ENCODE peak calls at places on chromosome 20, in four cellular contexts. W is SK-N-SH, L is K562, U is H1. X is an unnamed sample.
A peak's percentile ranks its signal among the peaks of the same experiment; 100 is the strongest.

GRCh38 chr20:50982372-50982771 is 23.8 kb downstream of the MOCS3 start:
- DNase-seq in W (no peak), L (no peak), U (no peak), X (no peak)

GRCh38 chr20:64080013-64080812 is at the start of gene OPRL1:
- DNase-seq in W (no peak), L (no peak), U (peak; percentile 74), X (no peak)

GRCh38 chr20:24648481-24648880 is 179.1 kb downstream of the SYNDIG1 start:
- DNase-seq in W (no peak), L (no peak), U (no peak), X (no peak)

GRCh38 chr20:63137851-63138415 is 78.0 kb downstream of the YTHDF1 start:
- DNase-seq in W (no peak), L (no peak), U (no peak), X (no peak)

GRCh38 chr20:24796236-24796635 is 152.8 kb upstream of the CST7 start:
- DNase-seq in W (no peak), L (no peak), U (no peak), X (no peak)

GRCh38 chr20:24469116-24470030 is at the start of gene SYNDIG1:
- DNase-seq in W (peak; percentile 39), L (no peak), U (peak; percentile 84), X (peak; percentile 73)

GRCh38 chr20:7161690-7162089 is 394.2 kb downstream of the BMP2 start:
- DNase-seq in W (peak; percentile 11), L (no peak), U (no peak), X (peak; percentile 18)

GRCh38 chr20:47985092-47985850 is 200.0 kb upstream of the SULF2 start:
- DNase-seq in W (no peak), L (peak; percentile 84), U (no peak), X (peak; percentile 34)

GRCh38 chr20:15555913-15556312 is 1017.3 kb downstream of the KIF16B start:
- DNase-seq in W (peak; percentile 25), L (no peak), U (no peak), X (no peak)

GRCh38 chr20:17505664-17506517 is 25.3 kb downstream of the BFSP1 start:
- DNase-seq in W (no peak), L (peak; percentile 46), U (no peak), X (no peak)

GRCh38 chr20:18056174-18057105 is 1.3 kb downstream of the OVOL2 start:
- DNase-seq in W (peak; percentile 56), L (no peak), U (peak; percentile 75), X (peak; percentile 58)

GRCh38 chr20:23257848-23258746 is 92.5 kb upstream of the NXT1 start:
- DNase-seq in W (peak; percentile 20), L (no peak), U (peak; percentile 28), X (no peak)

GRCh38 chr20:63055575-63056235 is 48.9 kb upstream of the BHLHE23 start:
- DNase-seq in W (no peak), L (no peak), U (no peak), X (peak; percentile 6)

GRCh38 chr20:6104493-6105188 is 18.2 kb downstream of the FERMT1 start:
- DNase-seq in W (no peak), L (no peak), U (no peak), X (no peak)

GRCh38 chr20:22411568-22412450 is 172.6 kb downstream of the FOXA2 start:
- DNase-seq in W (no peak), L (peak; percentile 69), U (no peak), X (no peak)

GRCh38 chr20:17622851-17623508 is 53.1 kb downstream of the DSTN start:
- DNase-seq in W (peak; percentile 10), L (no peak), U (no peak), X (peak; percentile 3)

GRCh38 chr20:6075428-6076219 is 21.8 kb upstream of the LRRN4 start:
- DNase-seq in W (no peak), L (no peak), U (no peak), X (no peak)

GRCh38 chr20:5652626-5653573 is 97.3 kb upstream of the SHLD1 start:
- DNase-seq in W (no peak), L (no peak), U (no peak), X (no peak)

GRCh38 chr20:31869942-31870702 is at the start of the genes DUSP15 and TTLL9:
- DNase-seq in W (peak; percentile 90), L (peak; percentile 67), U (peak; percentile 79), X (peak; percentile 60)

GRCh38 chr20:57662313-57663240 is 42.4 kb upstream of the ZBP1 start:
- DNase-seq in W (peak; percentile 33), L (no peak), U (peak; percentile 45), X (peak; percentile 41)

DNA sequence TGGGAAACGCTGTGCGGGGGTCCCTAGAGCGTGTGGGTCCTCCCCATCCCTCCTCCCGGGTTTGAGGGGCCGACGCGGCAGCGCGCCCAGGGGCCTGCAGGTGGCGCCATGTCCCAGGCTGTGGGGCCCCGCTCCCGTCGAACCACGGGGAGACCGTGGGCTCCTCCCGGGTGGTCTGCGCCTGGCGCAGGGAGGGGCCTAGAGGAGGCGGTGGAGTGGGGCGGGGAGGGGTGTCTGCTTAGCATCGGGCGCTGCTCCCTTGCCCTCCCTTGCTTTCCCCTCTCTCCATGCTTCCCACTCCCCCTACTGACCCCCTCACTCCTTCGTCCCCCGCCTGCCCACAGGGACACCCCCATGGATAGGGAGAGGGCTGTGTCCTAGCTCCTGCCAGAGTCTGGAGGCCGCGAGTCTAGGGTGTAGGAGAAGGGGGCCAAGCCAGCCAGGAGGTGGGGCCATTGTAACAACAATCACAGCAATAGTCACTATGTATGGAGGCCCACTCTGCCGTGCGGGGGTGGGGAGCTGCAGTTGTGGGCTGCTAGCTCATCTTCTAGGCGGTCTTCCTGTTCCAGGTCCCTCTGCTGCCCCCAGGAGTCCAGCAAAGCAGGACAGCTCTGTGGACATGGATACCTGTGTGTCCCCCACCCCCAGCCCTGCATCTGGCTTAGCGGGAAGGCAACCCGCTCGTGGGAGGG is 51.7 kb downstream of the CHMP4B start:
- DNase-seq in W (peak; percentile 90), L (peak; percentile 86), U (peak; percentile 93), X (peak; percentile 79)
- TF ChIP-seq TEAD4 in W (no peak), L (no peak), U (no peak), X (no peak)

GRCh38 chr20:10508468-10509251 is 73.6 kb downstream of the SLX4IP start:
- DNase-seq in W (peak; percentile 53), L (no peak), U (no peak), X (no peak)
- TF ChIP-seq TEAD4 in W (no peak), L (no peak), U (no peak), X (no peak)

DNA sequence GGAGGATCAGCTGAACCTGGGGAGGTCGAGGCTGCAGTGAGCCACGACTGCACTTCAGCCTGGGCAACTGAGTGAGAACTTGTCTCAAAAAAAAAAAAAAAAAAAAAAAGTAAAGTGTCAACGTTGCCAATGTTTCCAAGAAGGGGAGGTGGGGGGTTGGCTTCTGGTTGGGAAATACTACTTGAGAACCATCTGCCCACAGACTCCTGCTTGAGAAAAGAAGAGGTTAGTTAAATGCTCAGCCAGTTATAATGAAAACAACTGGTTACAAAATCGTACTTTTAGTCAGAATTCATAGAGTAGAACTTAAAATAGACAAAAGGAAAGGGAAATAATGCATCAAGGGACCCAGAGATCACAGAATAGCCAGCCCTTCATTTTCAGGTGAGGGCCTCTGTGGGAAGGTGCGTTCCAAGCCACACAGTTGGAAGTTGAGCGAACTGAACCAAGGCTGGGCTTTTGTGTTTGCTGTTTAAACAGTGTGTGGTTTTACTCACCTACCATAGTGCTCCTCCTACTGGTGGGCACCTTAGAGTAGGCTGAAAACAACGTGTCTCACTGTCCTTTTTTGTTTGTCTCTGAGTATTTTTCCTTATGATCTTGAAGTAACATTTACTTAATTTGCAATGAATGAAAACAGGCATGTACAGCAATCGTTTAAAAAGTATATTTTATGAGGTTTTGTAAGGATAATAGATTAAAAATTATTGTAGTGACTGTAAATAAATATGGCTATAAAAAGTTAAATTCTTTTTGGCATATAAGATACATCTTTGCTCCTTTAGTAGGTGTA is 200.7 kb downstream of the BCAS1 start:
- DNase-seq in W (peak; percentile 38), L (peak; percentile 54), U (no peak), X (peak; percentile 68)
- TF ChIP-seq TEAD4 in W (no peak), L (no peak), U (no peak), X (no peak)

GRCh38 chr20:42134265-42135098 is 516.3 kb upstream of the CHD6 start:
- DNase-seq in W (no peak), L (no peak), U (no peak), X (no peak)

DNA sequence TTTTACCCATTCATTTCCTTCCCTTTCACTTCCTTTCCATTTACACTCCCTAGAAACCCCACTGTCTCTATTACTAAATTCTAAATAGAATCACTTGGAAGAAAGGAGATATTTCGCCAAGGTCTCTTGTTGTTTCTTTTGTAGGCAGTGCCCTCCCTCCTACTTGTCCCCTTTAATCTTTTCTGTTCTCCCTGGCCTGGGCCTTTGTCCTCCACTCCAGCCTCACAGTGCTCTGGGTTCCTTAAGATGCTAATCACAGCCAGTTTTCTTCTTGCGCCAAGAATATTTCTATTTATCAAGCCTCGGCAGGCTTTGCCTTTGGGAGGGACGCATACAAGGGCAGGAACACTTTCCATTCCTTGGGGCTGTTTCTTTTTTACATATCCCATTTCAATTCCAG is 520.5 kb upstream of the CHD6 start:
- DNase-seq in W (no peak), L (no peak), U (no peak), X (no peak)
- TF ChIP-seq TEAD4 in W (no peak), L (no peak), U (no peak), X (no peak)

DNA sequence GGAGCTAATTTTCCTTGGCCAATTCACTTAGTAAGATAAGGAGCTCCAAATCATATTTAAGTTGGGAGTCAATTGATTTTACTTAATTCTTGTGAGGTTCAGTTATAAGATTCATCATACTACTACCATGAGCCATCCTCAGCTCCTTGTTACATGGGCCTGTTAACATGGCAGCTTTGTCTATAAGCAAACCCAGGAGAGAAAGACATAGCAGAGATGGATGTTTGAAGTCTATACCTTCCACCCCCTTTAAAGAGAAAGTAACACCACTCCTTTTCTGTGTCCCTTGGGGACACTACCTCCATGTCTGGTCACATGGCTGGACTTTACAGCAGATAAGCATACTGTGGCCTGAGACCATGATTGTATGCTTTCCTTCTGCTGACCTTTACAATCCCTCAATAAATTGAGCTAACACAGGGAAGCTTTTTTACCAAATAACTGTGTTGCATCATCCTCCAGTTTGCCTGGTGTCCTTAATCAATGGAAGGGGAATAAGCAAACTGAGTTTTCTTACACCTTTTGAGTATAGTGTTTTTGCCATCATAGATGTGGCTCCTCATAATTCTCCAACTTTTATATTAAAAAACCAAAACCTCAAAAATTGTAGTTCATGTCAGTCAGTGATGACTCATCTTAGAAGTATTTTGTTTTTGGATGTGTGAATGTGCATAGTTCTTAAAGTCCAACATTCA is 9.8 kb upstream of the ZNFX1 start:
- DNase-seq in W (no peak), L (no peak), U (no peak), X (no peak)
- TF ChIP-seq TEAD4 in W (no peak), L (no peak), U (no peak), X (no peak)

GRCh38 chr20:44068311-44068710 is 118.7 kb downstream of the JPH2 start:
- DNase-seq in W (peak; percentile 47), L (peak; percentile 19), U (peak; percentile 44), X (no peak)
- TF ChIP-seq TEAD4 in W (no peak), L (no peak), U (no peak), X (no peak)

DNA sequence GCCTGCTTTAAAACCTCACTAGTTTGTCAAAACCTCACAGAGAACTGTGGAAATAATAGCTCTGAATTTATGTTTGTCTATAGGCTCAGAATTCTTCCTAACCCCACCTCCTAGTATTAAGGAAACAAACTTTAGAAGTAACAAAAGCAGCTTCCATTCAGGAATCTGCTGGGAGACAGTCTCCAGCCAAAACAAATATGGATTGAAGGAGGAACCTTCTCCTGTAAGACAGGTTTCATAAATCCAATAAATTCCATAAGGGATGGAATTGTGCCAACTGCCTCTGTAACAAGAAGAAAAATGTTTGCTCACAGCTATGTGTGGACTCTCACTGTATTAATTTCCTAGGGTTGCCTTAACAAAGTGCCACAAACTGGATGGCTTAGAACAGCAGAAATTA is 7.5 kb downstream of the SYCP2 start:
- DNase-seq in W (no peak), L (no peak), U (no peak), X (no peak)
- TF ChIP-seq TEAD4 in W (no peak), L (no peak), U (no peak), X (no peak)

GRCh38 chr20:32891926-32892660 is 33.4 kb downstream of the EFCAB8 start:
- DNase-seq in W (no peak), L (no peak), U (no peak), X (no peak)
- TF ChIP-seq TEAD4 in W (no peak), L (no peak), U (no peak), X (no peak)